ENCODE peak calls at places on chromosomes 1 and 21, in four cellular contexts. One of them, this sample, is unnamed. For H3K36me3, the result is how much of the 10 kb centered on the place peaks cover.

GRCh38 chr1:25065246-25066238 is 135.5 kb upstream of the RUNX3 start:
- DNase-seq in heart left ventricle: no peak
- DNase-seq in iPS DF 6.9: no peak
- DNase-seq in PC-9: no peak
- DNase-seq in this sample: no peak

GRCh38 chr1:101474039-101474665 is 237.3 kb downstream of the S1PR1 start:
- DNase-seq in heart left ventricle: no peak
- DNase-seq in iPS DF 6.9: peak
- DNase-seq in PC-9: no peak
- DNase-seq in this sample: no peak

GRCh38 chr1:13507075-13507474 is 6.7 kb downstream of the LRRC38 start:
- DNase-seq in heart left ventricle: no peak
- DNase-seq in iPS DF 6.9: no peak
- DNase-seq in PC-9: no peak
- DNase-seq in this sample: no peak

GRCh38 chr1:36155560-36156328 is at the start of gene MAP7D1:
- DNase-seq in heart left ventricle: peak
- DNase-seq in iPS DF 6.9: no peak
- DNase-seq in PC-9: peak
- DNase-seq in this sample: no peak

GRCh38 chr1:151723726-151724370 is 2.5 kb downstream of the RIIAD1 start:
- DNase-seq in heart left ventricle: no peak
- DNase-seq in iPS DF 6.9: no peak
- DNase-seq in PC-9: peak
- DNase-seq in this sample: no peak

GRCh38 chr1:47262787-47263413 is 30.9 kb upstream of the TAL1 start:
- DNase-seq in heart left ventricle: no peak
- DNase-seq in iPS DF 6.9: peak
- DNase-seq in PC-9: peak
- DNase-seq in this sample: no peak

GRCh38 chr1:206925116-206925736 is 3.5 kb upstream of the FCMR start:
- DNase-seq in heart left ventricle: no peak
- DNase-seq in iPS DF 6.9: no peak
- DNase-seq in PC-9: no peak
- DNase-seq in this sample: no peak

GRCh38 chr1:244599937-244600350 is 53.0 kb upstream of the DESI2 start:
- DNase-seq in heart left ventricle: no peak
- DNase-seq in iPS DF 6.9: no peak
- DNase-seq in PC-9: peak
- DNase-seq in this sample: no peak

GRCh38 chr21:39503138-39503762 is 51.5 kb downstream of the SH3BGR start:
- DNase-seq in heart left ventricle: no peak
- DNase-seq in iPS DF 6.9: no peak
- DNase-seq in PC-9: no peak
- DNase-seq in this sample: no peak

GRCh38 chr1:65979145-65979544 is 186.4 kb downstream of the PDE4B start:
- DNase-seq in heart left ventricle: no peak
- DNase-seq in iPS DF 6.9: no peak
- DNase-seq in PC-9: no peak
- DNase-seq in this sample: no peak

GRCh38 chr1:68141079-68141800 is 90.8 kb upstream of the DIRAS3 start:
- DNase-seq in heart left ventricle: no peak
- DNase-seq in iPS DF 6.9: no peak
- DNase-seq in PC-9: no peak
- DNase-seq in this sample: no peak

GRCh38 chr21:42513151-42513984 is at the start of gene SLC37A1:
- DNase-seq in heart left ventricle: no peak
- DNase-seq in iPS DF 6.9: no peak
- DNase-seq in PC-9: no peak
- DNase-seq in this sample: no peak

GRCh38 chr21:36584980-36585940 is 105.3 kb upstream of the CLDN14 start:
- DNase-seq in heart left ventricle: no peak
- DNase-seq in iPS DF 6.9: no peak
- DNase-seq in PC-9: no peak
- DNase-seq in this sample: peak

GRCh38 chr1:54053745-54054437 is 483 bp downstream of the TCEANC2 start:
- DNase-seq in heart left ventricle: no peak
- DNase-seq in iPS DF 6.9: no peak
- DNase-seq in PC-9: no peak
- DNase-seq in this sample: no peak

GRCh38 chr1:110235181-110235838 is 25.2 kb downstream of the KCNC4 start:
- DNase-seq in heart left ventricle: no peak
- DNase-seq in iPS DF 6.9: no peak
- DNase-seq in PC-9: no peak
- DNase-seq in this sample: no peak
- H3K36me3 ChIP-seq in heart left ventricle: under half
- H3K36me3 ChIP-seq in iPS DF 6.9: under half
- H3K36me3 ChIP-seq in PC-9: under half
- H3K36me3 ChIP-seq in this sample: under half

DNA sequence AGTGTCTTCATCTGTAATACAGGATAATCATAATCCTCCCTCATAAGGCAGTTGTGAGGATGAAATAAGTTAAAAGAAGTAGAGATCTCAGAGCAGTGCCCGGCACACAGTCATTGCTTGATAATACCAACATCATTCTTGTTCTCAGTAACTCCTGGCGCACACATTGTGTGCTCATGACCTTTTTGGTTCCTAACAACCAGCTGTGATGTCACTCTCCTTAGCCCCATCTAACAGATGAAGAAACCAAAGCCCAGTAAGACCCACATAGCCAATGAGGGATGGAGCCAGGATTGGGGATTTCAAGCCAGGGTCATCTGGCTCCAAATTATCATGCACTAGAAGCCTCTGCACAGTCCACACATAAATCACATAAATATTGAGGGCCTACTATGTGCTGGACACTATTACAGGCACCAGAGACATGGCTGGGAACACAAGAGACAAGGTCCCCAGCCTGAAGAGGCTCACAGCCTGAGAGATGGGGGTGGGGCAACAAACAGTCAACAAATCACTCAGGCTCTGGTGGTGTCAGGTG is 41.4 kb upstream of the LAPTM5 start:
- DNase-seq in heart left ventricle: no peak
- DNase-seq in iPS DF 6.9: no peak
- DNase-seq in PC-9: no peak
- DNase-seq in this sample: no peak
- H3K27ac ChIP-seq in heart left ventricle: no peak
- H3K27ac ChIP-seq in iPS DF 6.9: no peak
- H3K27ac ChIP-seq in PC-9: peak
- H3K27ac ChIP-seq in this sample: no peak

GRCh38 chr1:11138952-11139351 is 39.3 kb upstream of the EXOSC10 start:
- DNase-seq in heart left ventricle: no peak
- DNase-seq in iPS DF 6.9: no peak
- DNase-seq in PC-9: no peak
- DNase-seq in this sample: no peak
- H3K36me3 ChIP-seq in heart left ventricle: under half
- H3K36me3 ChIP-seq in iPS DF 6.9: under half
- H3K36me3 ChIP-seq in PC-9: under half
- H3K36me3 ChIP-seq in this sample: under half

GRCh38 chr1:205304695-205305070 is 16.9 kb downstream of the NUAK2 start:
- DNase-seq in heart left ventricle: no peak
- DNase-seq in iPS DF 6.9: no peak
- DNase-seq in PC-9: no peak
- DNase-seq in this sample: no peak
- H3K27ac ChIP-seq in heart left ventricle: no peak
- H3K27ac ChIP-seq in iPS DF 6.9: no peak
- H3K27ac ChIP-seq in PC-9: no peak
- H3K27ac ChIP-seq in this sample: no peak

GRCh38 chr1:4018721-4019521 is 118.8 kb upstream of the C1orf174 start:
- DNase-seq in heart left ventricle: no peak
- DNase-seq in iPS DF 6.9: no peak
- DNase-seq in PC-9: no peak
- DNase-seq in this sample: no peak

GRCh38 chr1:4019606-4020331 is 119.7 kb upstream of the C1orf174 start:
- DNase-seq in heart left ventricle: no peak
- DNase-seq in iPS DF 6.9: no peak
- DNase-seq in PC-9: no peak
- DNase-seq in this sample: no peak

GRCh38 chr1:4020411-4020810 is 120.3 kb upstream of the C1orf174 start:
- DNase-seq in heart left ventricle: no peak
- DNase-seq in iPS DF 6.9: no peak
- DNase-seq in PC-9: no peak
- DNase-seq in this sample: no peak

GRCh38 chr1:4016351-4017130 is 116.5 kb upstream of the C1orf174 start:
- DNase-seq in heart left ventricle: no peak
- DNase-seq in iPS DF 6.9: no peak
- DNase-seq in PC-9: no peak
- DNase-seq in this sample: no peak

GRCh38 chr1:4017636-4018365 is 117.7 kb upstream of the C1orf174 start:
- DNase-seq in heart left ventricle: no peak
- DNase-seq in iPS DF 6.9: no peak
- DNase-seq in PC-9: no peak
- DNase-seq in this sample: no peak
- H3K36me3 ChIP-seq in heart left ventricle: under half
- H3K36me3 ChIP-seq in iPS DF 6.9: under half
- H3K36me3 ChIP-seq in PC-9: under half
- H3K36me3 ChIP-seq in this sample: under half

GRCh38 chr1:2273401-2274090 is 45.4 kb downstream of the SKI start:
- DNase-seq in heart left ventricle: no peak
- DNase-seq in iPS DF 6.9: no peak
- DNase-seq in PC-9: no peak
- DNase-seq in this sample: no peak
- H3K27ac ChIP-seq in heart left ventricle: peak
- H3K27ac ChIP-seq in iPS DF 6.9: no peak
- H3K27ac ChIP-seq in PC-9: no peak
- H3K27ac ChIP-seq in this sample: no peak

This sample was measured in SK-N-MC.